ENCODE peak calls at places on chromosomes 11 and 22, in nine cellular contexts. I is BJ, G is AG09319, U is nephron progenitor cell, E is lung, H is AG10803, D is AG04450, Z is osteoblast, C is H9. T is an unnamed sample.

GRCh38 chr11:122791836-122792235 is 46.5 kb upstream of the CRTAM start:
- DNase-seq in I (no peak), G (no peak), U (no peak), E (no peak), H (peak; percentile 44), D (peak; percentile 30), Z (peak; percentile 89), C (no peak), T (no peak)

GRCh38 chr11:123173040-123173855 is 21.8 kb downstream of the CLMP start:
- DNase-seq in I (peak; percentile 99), G (peak; percentile 87), U (no peak), E (no peak), H (peak; percentile 100), D (peak; percentile 97), Z (peak; percentile 92), C (no peak), T (no peak)

GRCh38 chr22:44663256-44663999 is 38.6 kb upstream of the PRR5 start:
- DNase-seq in I (no peak), G (no peak), U (no peak), E (no peak), H (no peak), D (no peak), Z (peak; percentile 65), C (no peak), T (no peak)

GRCh38 chr11:35305670-35306382 is 113.5 kb downstream of the SLC1A2 start:
- DNase-seq in I (no peak), G (no peak), U (peak; percentile 41), E (no peak), H (peak; percentile 39), D (no peak), Z (no peak), C (peak; percentile 76), T (peak; percentile 66)

GRCh38 chr11:114291847-114292680 is 4.1 kb upstream of the NNMT start:
- DNase-seq in I (peak; percentile 41), G (peak; percentile 24), U (no peak), E (no peak), H (peak; percentile 94), D (no peak), Z (no peak), C (no peak), T (no peak)

GRCh38 chr22:32820131-32820882 is 18.8 kb downstream of the TIMP3 start:
- DNase-seq in I (no peak), G (no peak), U (no peak), E (no peak), H (no peak), D (no peak), Z (no peak), C (no peak), T (no peak)

GRCh38 chr11:124198852-124199389 is 15.8 kb downstream of the OR10D3 start:
- DNase-seq in I (no peak), G (no peak), U (no peak), E (no peak), H (no peak), D (no peak), Z (no peak), C (no peak), T (no peak)

GRCh38 chr11:8717544-8717875 is 34.9 kb downstream of the RPL27A start:
- DNase-seq in I (no peak), G (no peak), U (no peak), E (no peak), H (no peak), D (no peak), Z (no peak), C (no peak), T (no peak)

GRCh38 chr11:724733-725386 is 18.8 kb downstream of the EPS8L2 start:
- DNase-seq in I (no peak), G (no peak), U (no peak), E (no peak), H (no peak), D (no peak), Z (peak; percentile 72), C (no peak), T (peak; percentile 26)

GRCh38 chr11:33777906-33778305 is 3.6 kb upstream of the FBXO3 start:
- DNase-seq in I (no peak), G (no peak), U (no peak), E (no peak), H (no peak), D (no peak), Z (no peak), C (no peak), T (no peak)

GRCh38 chr22:36405671-36406070 is 17.9 kb upstream of the MYH9 start:
- DNase-seq in I (no peak), G (no peak), U (no peak), E (peak; percentile 72), H (peak; percentile 59), D (no peak), Z (no peak), C (no peak), T (no peak)

GRCh38 chr11:30719420-30719819 is 133.3 kb upstream of the MPPED2 start:
- DNase-seq in I (no peak), G (no peak), U (no peak), E (no peak), H (no peak), D (no peak), Z (no peak), C (no peak), T (no peak)

GRCh38 chr11:57598831-57599155 is 1.3 kb downstream of the SERPING1 start:
- DNase-seq in I (no peak), G (no peak), U (no peak), E (no peak), H (peak; percentile 62), D (no peak), Z (peak; percentile 74), C (no peak), T (no peak)

GRCh38 chr11:12086271-12087074 is 23.9 kb upstream of the MICAL2 start:
- DNase-seq in I (peak; percentile 93), G (peak; percentile 83), U (no peak), E (peak; percentile 45), H (peak; percentile 98), D (peak; percentile 89), Z (peak; percentile 84), C (no peak), T (no peak)

GRCh38 chr11:12088531-12088930 is 21.9 kb upstream of the MICAL2 start:
- DNase-seq in I (no peak), G (no peak), U (no peak), E (no peak), H (no peak), D (no peak), Z (no peak), C (no peak), T (no peak)

GRCh38 chr11:12085371-12086251 is 24.8 kb upstream of the MICAL2 start:
- DNase-seq in I (no peak), G (no peak), U (no peak), E (no peak), H (peak; percentile 63), D (no peak), Z (peak; percentile 47), C (no peak), T (no peak)

GRCh38 chr11:12088047-12088481 is 22.3 kb upstream of the MICAL2 start:
- DNase-seq in I (no peak), G (no peak), U (no peak), E (no peak), H (peak; percentile 92), D (no peak), Z (peak; percentile 49), C (no peak), T (no peak)

DNA sequence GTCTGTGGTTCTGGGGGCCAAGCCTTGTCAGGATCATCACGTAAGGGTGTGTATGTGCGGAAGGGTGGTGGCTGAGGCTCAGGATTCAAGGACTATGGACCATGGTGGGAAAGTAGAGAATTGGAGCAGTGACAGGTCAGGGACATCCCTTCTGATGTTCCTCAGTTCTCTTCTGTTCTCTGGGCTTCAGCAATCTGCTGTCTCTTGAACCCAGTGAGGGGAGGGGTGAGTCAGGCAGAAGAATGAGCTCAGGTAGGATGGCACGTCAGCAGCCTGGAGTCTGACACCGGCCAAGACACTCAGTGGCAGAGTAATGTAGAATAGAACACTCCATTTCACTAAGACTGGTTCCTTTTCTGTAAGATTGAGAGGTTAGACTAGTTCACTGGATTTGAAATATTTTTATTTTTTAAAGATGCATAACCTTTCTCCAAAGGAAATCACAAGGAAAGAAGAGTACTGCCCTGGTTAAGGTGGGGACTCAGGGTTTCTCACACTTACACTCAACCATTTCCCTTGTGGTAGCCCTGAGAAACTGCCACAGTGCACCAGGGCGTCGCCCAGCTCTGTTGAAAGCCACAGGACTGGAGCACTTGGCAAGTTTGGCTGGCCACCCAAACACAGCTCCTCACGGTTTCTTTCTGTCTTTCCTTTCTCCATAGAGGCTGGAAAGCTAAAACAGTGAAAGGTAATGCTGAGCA is 23.2 kb upstream of the MICAL2 start:
- DNase-seq in I (no peak), G (no peak), U (no peak), E (no peak), H (peak; percentile 93), D (no peak), Z (peak; percentile 48), C (no peak), T (no peak)
- TF ChIP-seq CTCF in I (peak; percentile 41), G (peak; percentile 14), U (no peak), E (no peak), H (peak; percentile 51), D (no peak), Z (peak; percentile 15), C (peak; percentile 30), T (no peak)

DNA sequence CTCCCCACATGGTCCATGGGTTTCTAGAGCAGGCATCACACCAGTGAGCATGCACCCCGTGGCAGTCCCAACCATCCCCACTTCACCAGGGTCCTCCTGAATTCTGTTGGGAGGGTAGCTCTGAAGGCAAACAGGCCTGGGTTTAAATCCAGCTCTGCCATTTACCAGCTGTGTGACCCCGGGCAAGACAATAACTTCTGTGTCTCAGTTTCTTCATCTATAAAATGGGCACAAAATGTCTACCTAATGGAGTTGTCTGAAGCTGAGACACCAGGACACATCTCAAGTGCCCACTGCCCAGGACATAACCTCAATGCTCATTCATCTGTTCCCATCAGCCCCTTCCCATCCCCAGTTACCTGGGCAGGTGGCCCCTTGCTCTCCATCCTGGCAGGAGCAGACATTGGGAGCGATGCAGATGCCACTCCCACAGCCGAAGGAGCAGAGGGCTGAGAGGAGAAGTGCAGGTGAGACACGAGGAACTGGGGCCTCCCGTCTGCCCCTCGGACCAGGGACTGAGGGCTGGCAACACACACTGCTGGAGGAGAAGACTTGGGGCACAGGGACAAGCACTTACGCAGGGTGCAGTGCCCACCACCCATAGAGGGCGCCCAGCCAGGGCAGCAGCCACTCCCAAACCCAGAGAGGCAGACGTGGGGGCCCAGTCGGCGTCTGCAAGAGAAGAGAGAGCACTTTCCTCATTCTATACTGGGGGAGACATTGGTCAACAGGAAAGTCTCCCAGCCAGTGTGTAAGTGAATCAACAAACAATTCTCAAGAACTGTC is 4.0 kb downstream of the VWCE start:
- DNase-seq in I (no peak), G (no peak), U (no peak), E (no peak), H (no peak), D (no peak), Z (peak; percentile 77), C (peak; percentile 54), T (no peak)
- TF ChIP-seq CTCF in I (no peak), G (no peak), U (no peak), E (no peak), H (no peak), D (no peak), Z (no peak), C (peak; percentile 62), T (no peak)

GRCh38 chr22:38570841-38571364 is 920 bp upstream of the DMC1 start:
- DNase-seq in I (no peak), G (no peak), U (peak; percentile 28), E (no peak), H (peak; percentile 39), D (no peak), Z (no peak), C (peak; percentile 60), T (peak; percentile 20)
- TF ChIP-seq CTCF in I (peak; percentile 30), G (peak; percentile 12), U (no peak), E (no peak), H (peak; percentile 21), D (peak; percentile 6), Z (no peak), C (peak; percentile 11), T (no peak)

GRCh38 chr11:65547446-65548125 is 10.6 kb downstream of the LTBP3 start:
- DNase-seq in I (no peak), G (no peak), U (no peak), E (no peak), H (no peak), D (no peak), Z (peak; percentile 63), C (no peak), T (no peak)
- TF ChIP-seq CTCF in I (no peak), G (no peak), U (no peak), E (no peak), H (no peak), D (no peak), Z (no peak), C (peak; percentile 53), T (no peak)